ENCODE peak calls at places on chromosome 19, in five cellular contexts. K is transverse colon, A is H9, Z is neuronal stem cell, L is heart left ventricle. S is an unnamed sample. For H3K4me1, the result is how much of the 10 kb centered on the place peaks cover.

GRCh38 chr19:33769208-33769607 is 27.5 kb upstream of the KCTD15 start:
- DNase-seq in K (no peak), A (no peak), Z (no peak), L (no peak), S (no peak)

GRCh38 chr19:13463296-13463695 is 43.0 kb downstream of the CACNA1A start:
- DNase-seq in K (no peak), A (peak), Z (peak), L (no peak), S (peak)

GRCh38 chr19:11456659-11457058 is 21.2 kb downstream of the PRKCSH start:
- DNase-seq in K (no peak), A (no peak), Z (no peak), L (no peak), S (no peak)

GRCh38 chr19:19343016-19343362 is 22.4 kb downstream of the MAU2 start:
- DNase-seq in K (no peak), A (no peak), Z (no peak), L (no peak), S (no peak)

GRCh38 chr19:31261651-31262331 is 87.4 kb downstream of the TSHZ3 start:
- DNase-seq in K (no peak), A (no peak), Z (no peak), L (no peak), S (no peak)

GRCh38 chr19:55613930-55614710 is 8.7 kb downstream of the ZNF865 start:
- DNase-seq in K (no peak), A (no peak), Z (no peak), L (peak), S (no peak)

GRCh38 chr19:14090509-14091085 is at the start of gene SAMD1:
- DNase-seq in K (peak), A (peak), Z (peak), L (peak), S (no peak)

GRCh38 chr19:39969266-39969665 is 1.7 kb upstream of the PSMC4 start:
- DNase-seq in K (no peak), A (no peak), Z (no peak), L (no peak), S (no peak)

GRCh38 chr19:34359140-34359953 is 5.6 kb upstream of the GPI start:
- DNase-seq in K (peak), A (peak), Z (peak), L (peak), S (peak)

GRCh38 chr19:48452656-48453480 is 2.5 kb upstream of the KCNJ14 start:
- DNase-seq in K (no peak), A (no peak), Z (no peak), L (no peak), S (no peak)

GRCh38 chr19:15911599-15912237 is 13.8 kb upstream of the CYP4F2 start:
- DNase-seq in K (no peak), A (no peak), Z (no peak), L (no peak), S (no peak)
- H3K4me1 ChIP-seq in K (under half), A (under half), Z (under half), L (under half), S (under half)

GRCh38 chr19:6639439-6639838 is 30.5 kb downstream of the TNFSF14 start:
- DNase-seq in K (no peak), A (no peak), Z (no peak), L (no peak), S (no peak)
- H3K4me1 ChIP-seq in K (under half), A (under half), Z (under half), L (under half), S (under half)

DNA sequence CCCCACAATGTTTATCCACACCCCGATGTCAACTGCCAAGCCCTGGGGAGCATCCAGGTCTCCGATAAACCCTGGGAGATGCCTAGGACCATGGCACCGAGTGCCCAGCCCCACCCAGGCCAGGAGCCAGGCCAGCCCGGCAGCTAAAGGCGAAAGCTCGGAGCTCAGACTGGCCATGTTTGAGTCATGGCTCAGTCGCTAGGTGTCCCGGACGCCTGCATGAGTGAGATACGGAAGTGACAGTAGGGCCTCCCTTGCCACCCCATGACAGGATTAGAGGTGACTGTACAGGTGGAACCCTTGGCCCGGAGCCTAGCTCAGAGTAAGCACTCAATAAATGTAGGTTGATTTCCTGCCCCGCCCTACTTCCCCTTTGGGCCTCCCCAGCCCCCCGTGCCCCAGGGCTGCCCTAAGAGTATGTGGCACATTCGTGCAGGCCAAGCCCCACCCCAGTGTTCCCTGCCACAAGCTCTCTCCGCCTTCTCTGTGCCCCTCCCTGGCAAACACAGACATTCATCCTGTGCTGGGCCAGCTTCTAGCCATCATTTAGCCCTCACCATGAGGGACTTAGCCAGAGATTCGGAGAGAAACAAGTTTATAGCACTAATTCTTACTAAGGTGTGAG is 5.8 kb upstream of the TPM4 start:
- DNase-seq in K (peak), A (no peak), Z (no peak), L (peak), S (no peak)
- H3K4me1 ChIP-seq in K (half or more), A (under half), Z (under half), L (under half), S (under half)

GRCh38 chr19:54576411-54576976 is 2.9 kb downstream of the LILRA2 start:
- DNase-seq in K (no peak), A (peak), Z (no peak), L (no peak), S (no peak)
- H3K4me1 ChIP-seq in K (under half), A (under half), Z (under half), L (under half), S (under half)

DNA sequence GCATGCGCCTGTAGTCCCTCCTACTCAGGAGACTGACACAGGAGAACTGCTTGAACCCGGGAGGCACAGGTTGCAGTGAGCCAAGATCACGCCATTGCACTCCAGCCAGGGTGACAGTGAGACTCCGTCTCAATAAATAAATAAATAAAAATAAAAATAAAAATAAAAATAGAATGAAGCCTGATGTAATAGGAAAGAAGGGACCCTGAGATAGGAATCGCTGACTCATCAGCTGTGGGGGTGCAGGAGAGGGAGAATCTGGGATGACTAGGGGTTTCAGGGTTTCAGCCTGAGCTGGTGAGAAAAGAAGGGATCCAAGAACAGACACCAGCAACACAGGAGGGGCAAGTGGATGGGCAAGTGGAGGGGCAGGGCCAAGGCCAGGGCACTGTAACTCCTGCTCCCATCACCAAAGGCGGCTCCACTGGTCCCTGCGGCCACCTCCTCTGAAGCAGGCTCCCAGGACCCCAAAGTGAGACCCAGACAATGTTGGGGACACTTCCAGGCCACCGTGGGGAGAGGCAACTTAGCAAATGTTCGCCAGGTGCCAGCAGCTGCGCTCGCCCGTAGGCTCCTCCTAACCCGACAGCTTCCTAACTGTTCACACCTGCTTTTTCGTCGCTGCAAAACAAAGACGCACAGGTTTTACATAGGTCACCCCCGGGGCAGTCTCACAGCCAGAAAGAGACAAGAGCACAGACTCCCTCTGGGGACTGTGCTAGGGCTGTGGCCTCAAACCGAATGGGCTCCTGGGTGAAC is 1.2 kb downstream of the HAUS8 start:
- DNase-seq in K (peak), A (peak), Z (no peak), L (no peak), S (no peak)
- H3K4me1 ChIP-seq in K (under half), A (under half), Z (under half), L (under half), S (under half)

GRCh38 chr19:49710372-49710951 is 19.5 kb downstream of the CPT1C start:
- DNase-seq in K (no peak), A (no peak), Z (no peak), L (no peak), S (no peak)

GRCh38 chr19:49712397-49712859 is 21.5 kb downstream of the CPT1C start:
- DNase-seq in K (peak), A (peak), Z (no peak), L (peak), S (no peak)

GRCh38 chr19:49718511-49718910 is 27.6 kb downstream of the CPT1C start:
- DNase-seq in K (no peak), A (no peak), Z (no peak), L (no peak), S (no peak)

GRCh38 chr19:49716154-49716553 is 25.2 kb downstream of the CPT1C start:
- DNase-seq in K (no peak), A (no peak), Z (no peak), L (no peak), S (no peak)

GRCh38 chr19:49713236-49713845 is 22.4 kb downstream of the CPT1C start:
- DNase-seq in K (no peak), A (no peak), Z (no peak), L (no peak), S (no peak)
- H3K4me1 ChIP-seq in K (under half), A (under half), Z (under half), L (under half), S (under half)

DNA sequence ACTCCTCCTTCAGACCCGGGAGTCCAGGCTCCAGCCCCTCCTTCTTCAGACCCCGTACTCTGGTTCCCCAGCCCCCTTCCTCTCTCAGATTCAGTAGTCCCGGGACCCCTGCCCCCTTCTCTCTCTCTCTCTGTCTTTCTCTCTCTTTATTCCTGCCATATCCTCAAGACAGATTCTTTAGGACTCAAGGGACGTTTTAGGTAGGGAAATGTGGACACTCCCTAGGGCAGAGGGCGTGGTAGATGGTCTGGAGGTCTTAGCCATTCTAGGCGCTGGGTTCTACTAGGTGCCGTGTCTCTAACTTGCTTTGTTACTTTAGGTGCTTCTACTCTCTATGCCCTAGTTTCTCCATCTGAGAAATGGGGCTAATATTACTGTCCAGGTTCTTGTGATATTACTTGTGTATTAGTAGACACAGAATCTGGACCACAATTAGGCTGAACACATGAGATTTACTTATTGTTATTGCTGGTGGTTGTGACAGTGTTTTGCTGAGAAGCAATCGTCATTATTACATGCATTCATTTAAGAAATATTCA is 751 bp upstream of the C19orf84 start:
- DNase-seq in K (no peak), A (no peak), Z (no peak), L (no peak), S (no peak)
- H3K4me1 ChIP-seq in K (under half), A (under half), Z (under half), L (under half), S (under half)

S was measured in NT2/D1.